ENCODE peak calls at places on chromosome 12, in eight cellular contexts. Y is bronchial epithelial cell, U is AG09319, R is choroid plexus epithelial cell, W is foreskin fibroblast, O is upper lobe of left lung, Z is tibial artery, Q is progenitor cell of endocrine pancreas. D is an unnamed sample.

GRCh38 chr12:108955225-108955835 is 65.5 kb downstream of the SVOP start:
- DNase-seq in Y (peak), U (no peak), R (peak), W (peak), O (no peak), Z (no peak), Q (no peak), D (no peak)

GRCh38 chr12:5915511-5915910 is 29.5 kb downstream of the ANO2 start:
- DNase-seq in Y (no peak), U (no peak), R (no peak), W (no peak), O (no peak), Z (peak), Q (no peak), D (no peak)

GRCh38 chr12:67442347-67442841 is 173.2 kb downstream of the CAND1 start:
- DNase-seq in Y (no peak), U (no peak), R (no peak), W (no peak), O (no peak), Z (no peak), Q (no peak), D (no peak)

GRCh38 chr12:49790741-49791140 is 37.5 kb downstream of the NCKAP5L start:
- DNase-seq in Y (no peak), U (no peak), R (no peak), W (no peak), O (peak), Z (no peak), Q (no peak), D (no peak)

GRCh38 chr12:10614056-10614370 is 604 bp upstream of the MAGOHB start:
- DNase-seq in Y (peak), U (no peak), R (peak), W (no peak), O (no peak), Z (no peak), Q (no peak), D (no peak)

GRCh38 chr12:105239304-105239703 is 3.3 kb upstream of the APPL2 start:
- DNase-seq in Y (no peak), U (no peak), R (no peak), W (no peak), O (no peak), Z (no peak), Q (no peak), D (no peak)

GRCh38 chr12:9319044-9319841 is 111.0 kb upstream of the PZP start:
- DNase-seq in Y (no peak), U (no peak), R (no peak), W (no peak), O (no peak), Z (no peak), Q (no peak), D (peak)

GRCh38 chr12:83276904-83277303 is 590.2 kb downstream of the TMTC2 start:
- DNase-seq in Y (no peak), U (no peak), R (no peak), W (no peak), O (no peak), Z (no peak), Q (no peak), D (no peak)

GRCh38 chr12:42587564-42588307 is 1.8 kb downstream of the PRICKLE1 start:
- DNase-seq in Y (no peak), U (no peak), R (peak), W (no peak), O (no peak), Z (no peak), Q (no peak), D (no peak)

GRCh38 chr12:131415781-131416180 is 295.1 kb upstream of the SFSWAP start:
- DNase-seq in Y (no peak), U (no peak), R (no peak), W (no peak), O (no peak), Z (peak), Q (no peak), D (no peak)
- TF ChIP-seq CTCF in Y (no peak), U (no peak), R (no peak), W (no peak), O (no peak), Z (no peak), Q (no peak), D (no peak)

GRCh38 chr12:27730097-27730588 is 19.5 kb downstream of the MRPS35 start:
- DNase-seq in Y (no peak), U (no peak), R (no peak), W (no peak), O (no peak), Z (no peak), Q (no peak), D (no peak)

GRCh38 chr12:27733791-27734190 is 23.2 kb downstream of the MRPS35 start:
- DNase-seq in Y (no peak), U (no peak), R (no peak), W (no peak), O (no peak), Z (no peak), Q (no peak), D (no peak)

GRCh38 chr12:27733052-27733656 is 22.5 kb downstream of the MRPS35 start:
- DNase-seq in Y (peak), U (no peak), R (peak), W (peak), O (no peak), Z (no peak), Q (no peak), D (peak)

DNA sequence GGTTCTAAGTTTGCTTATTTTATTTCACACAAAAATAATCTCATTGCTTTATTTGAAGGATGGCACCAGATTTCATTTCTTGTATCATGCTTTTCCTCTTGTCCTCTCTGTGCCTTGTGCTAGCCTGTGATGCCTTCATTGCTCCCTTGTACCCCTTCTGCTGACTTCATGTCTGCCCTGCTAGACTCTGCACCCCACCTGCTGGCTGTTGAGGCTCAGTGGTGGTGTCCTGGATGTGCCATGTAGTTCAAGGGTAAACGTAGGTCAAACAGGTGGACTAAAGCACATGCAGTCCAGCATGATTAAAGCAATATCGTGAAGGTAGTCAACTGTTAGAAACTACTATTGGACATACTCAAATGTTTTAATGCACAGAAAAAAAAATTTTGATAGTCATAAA is 21.6 kb downstream of the MRPS35 start:
- DNase-seq in Y (no peak), U (no peak), R (peak), W (no peak), O (no peak), Z (no peak), Q (no peak), D (no peak)
- TF ChIP-seq CTCF in Y (peak), U (peak), R (peak), W (peak), O (peak), Z (no peak), Q (peak), D (peak)

GRCh38 chr12:54689984-54690383 is 41.8 kb upstream of the DCD start:
- DNase-seq in Y (no peak), U (no peak), R (peak), W (no peak), O (no peak), Z (no peak), Q (no peak), D (no peak)
- TF ChIP-seq CTCF in Y (peak), U (no peak), R (peak), W (peak), O (no peak), Z (no peak), Q (peak), D (peak)

DNA sequence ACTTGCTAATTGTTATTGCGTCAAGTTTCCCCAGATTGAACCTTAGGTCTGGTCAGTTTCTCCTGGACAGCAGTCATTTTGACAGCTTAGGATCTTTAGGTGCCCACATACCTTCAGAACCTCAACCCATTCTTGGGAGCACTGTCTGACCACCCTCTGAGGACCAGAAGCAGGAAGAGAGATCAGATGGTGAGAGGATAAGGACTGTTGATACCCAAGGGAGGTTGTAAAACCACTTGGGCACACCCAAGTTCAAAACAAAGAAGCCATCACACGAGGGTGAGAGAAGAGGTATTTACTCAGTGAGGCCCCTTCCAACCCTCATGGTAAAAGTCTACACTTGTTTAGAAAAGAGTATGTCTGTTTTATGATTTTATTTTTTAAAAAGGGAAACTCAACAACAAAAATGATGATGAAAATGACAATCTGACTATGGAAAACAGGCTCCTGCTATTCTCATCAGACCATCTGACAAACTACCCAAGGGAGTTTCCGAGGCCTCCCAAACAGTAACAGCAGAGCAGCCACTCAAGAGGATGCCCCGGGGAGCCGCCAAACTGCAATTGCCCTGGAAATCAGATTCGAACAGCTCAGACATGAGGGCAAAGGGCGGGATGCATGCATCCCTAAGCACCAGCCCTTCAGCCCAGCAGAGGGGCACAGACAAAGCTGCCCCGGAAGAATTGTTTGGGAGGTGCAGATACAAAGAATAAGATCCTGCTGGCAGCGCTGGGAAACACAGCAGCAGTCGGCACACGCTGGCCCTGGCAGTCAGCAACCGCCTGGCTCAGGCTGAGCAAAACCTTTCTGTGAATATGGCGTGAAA is 162.6 kb upstream of the PLEKHG7 start:
- DNase-seq in Y (no peak), U (no peak), R (no peak), W (no peak), O (peak), Z (no peak), Q (no peak), D (no peak)
- TF ChIP-seq CTCF in Y (no peak), U (no peak), R (no peak), W (no peak), O (no peak), Z (no peak), Q (no peak), D (no peak)

DNA sequence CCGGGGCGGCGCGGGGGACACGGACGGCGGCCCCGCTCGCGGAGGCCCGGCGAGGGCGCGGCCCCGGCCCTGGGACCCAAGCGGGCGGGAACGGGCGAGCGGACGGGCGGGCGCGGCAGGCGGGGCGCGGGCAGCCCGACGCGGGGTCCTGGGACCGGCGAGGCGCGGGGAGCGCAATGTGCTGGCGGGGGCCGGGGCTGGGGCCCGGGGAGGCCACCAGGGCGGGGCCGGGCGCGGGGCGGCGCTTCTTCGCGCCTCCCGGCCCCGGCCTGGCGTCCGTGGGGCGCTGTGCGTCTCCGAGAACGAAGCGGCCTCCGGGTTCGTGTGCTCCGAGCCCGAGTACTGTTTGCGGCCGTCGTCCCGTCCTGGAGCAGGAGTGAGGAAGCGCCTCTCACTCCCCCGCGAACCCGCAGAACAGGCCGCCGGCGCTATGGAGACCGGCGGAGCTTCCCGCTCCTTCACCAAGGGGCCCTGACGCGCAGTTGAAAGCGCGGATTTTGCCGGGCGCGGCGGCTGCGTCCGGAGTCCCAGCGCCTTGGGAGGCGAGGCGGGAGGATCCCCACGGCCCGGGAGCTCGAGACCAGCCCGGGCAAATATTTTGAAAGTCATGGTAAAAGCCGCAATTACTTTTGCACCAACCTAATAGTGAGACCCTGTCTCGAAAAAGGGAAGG is 415 bp upstream of the ANKLE2 start:
- DNase-seq in Y (peak), U (peak), R (peak), W (peak), O (peak), Z (peak), Q (peak), D (peak)
- TF ChIP-seq CTCF in Y (peak), U (no peak), R (peak), W (peak), O (peak), Z (peak), Q (peak), D (peak)

GRCh38 chr12:121796855-121797751 is 3.6 kb upstream of the RHOF start:
- DNase-seq in Y (no peak), U (peak), R (peak), W (peak), O (peak), Z (peak), Q (peak), D (no peak)
- TF ChIP-seq CTCF in Y (peak), U (peak), R (peak), W (peak), O (peak), Z (peak), Q (peak), D (no peak)

GRCh38 chr12:119649202-119649808 is 18.6 kb upstream of the PRKAB1 start:
- DNase-seq in Y (no peak), U (no peak), R (peak), W (no peak), O (no peak), Z (no peak), Q (no peak), D (peak)
- TF ChIP-seq CTCF in Y (peak), U (peak), R (peak), W (peak), O (peak), Z (peak), Q (peak), D (peak)

D was measured in GM13977.